ENCODE peak calls at places on chromosomes 13 and 19, in five cellular contexts. F is CD4-positive, alpha-beta T cell; E is stimulated activated CD8-positive, alpha-beta memory T cell treated with anti-CD3 and anti-CD28 coated beads, Interleukin-7, amount 100 ng/mL, for 48 hours; N is NCI-H1436 treated with DMSO at 0.1 percent for 48 hours; B is H9. P is an unnamed sample.

GRCh38 chr13:99208845-99209527 is 8.3 kb downstream of the UBAC2 start:
- DNase-seq in F (no peak), E (no peak), N (no peak), B (no peak), P (no peak)

GRCh38 chr19:1591421-1592022 is 1.1 kb downstream of the MBD3 start:
- DNase-seq in F (no peak), E (no peak), N (no peak), B (no peak), P (no peak)

GRCh38 chr19:43797556-43797955 is 4.7 kb downstream of the LYPD5 start:
- DNase-seq in F (no peak), E (no peak), N (no peak), B (no peak), P (no peak)

GRCh38 chr19:4732680-4733114 is 9.1 kb upstream of the DPP9 start:
- DNase-seq in F (peak; percentile 42), E (peak; percentile 31), N (peak; percentile 46), B (peak; percentile 82), P (peak; percentile 70)

GRCh38 chr19:15144046-15144646 is 36.9 kb downstream of the SYDE1 start:
- DNase-seq in F (no peak), E (no peak), N (no peak), B (no peak), P (no peak)

GRCh38 chr19:42024622-42025111 is 30.6 kb upstream of the ATP1A3 start:
- DNase-seq in F (no peak), E (no peak), N (no peak), B (no peak), P (peak; percentile 66)

GRCh38 chr13:51584731-51585191 is 499 bp downstream of the WDFY2 start:
- DNase-seq in F (peak; percentile 69), E (peak; percentile 40), N (no peak), B (peak; percentile 76), P (peak; percentile 49)

GRCh38 chr13:114174529-114174941 is 4.5 kb upstream of the CFAP97D2 start:
- DNase-seq in F (no peak), E (no peak), N (no peak), B (no peak), P (peak; percentile 57)

GRCh38 chr19:19911150-19911549 is 10.4 kb downstream of the ZNF93 start:
- DNase-seq in F (no peak), E (no peak), N (no peak), B (no peak), P (no peak)

GRCh38 chr13:111514646-111515617 is 194.5 kb downstream of the TEX29 start:
- DNase-seq in F (no peak), E (no peak), N (no peak), B (no peak), P (no peak)

GRCh38 chr13:41370736-41371135 is 59.7 kb downstream of the NAA16 start:
- DNase-seq in F (no peak), E (no peak), N (no peak), B (no peak), P (no peak)

GRCh38 chr13:39913928-39914327 is 258.5 kb downstream of the COG6 start:
- DNase-seq in F (no peak), E (no peak), N (no peak), B (no peak), P (peak; percentile 75)

GRCh38 chr19:47284324-47284899 is 9.7 kb downstream of the INAFM1 start:
- DNase-seq in F (no peak), E (peak; percentile 7), N (peak; percentile 1), B (no peak), P (peak; percentile 80)

GRCh38 chr13:91311491-91311890 is 36.0 kb upstream of the MIR17HG start:
- DNase-seq in F (no peak), E (no peak), N (no peak), B (no peak), P (no peak)

GRCh38 chr13:98730441-98730840 is 22.0 kb downstream of the SLC15A1 start:
- DNase-seq in F (no peak), E (no peak), N (no peak), B (no peak), P (no peak)

GRCh38 chr19:47719047-47719885 is 6.0 kb downstream of the EHD2 start:
- DNase-seq in F (no peak), E (no peak), N (no peak), B (no peak), P (peak; percentile 98)

GRCh38 chr19:17109962-17110598 is 34.5 kb downstream of the MYO9B start:
- DNase-seq in F (no peak), E (no peak), N (no peak), B (no peak), P (no peak)

GRCh38 chr19:3725640-3726310 is 17.6 kb downstream of the TJP3 start:
- DNase-seq in F (no peak), E (no peak), N (no peak), B (peak; percentile 85), P (no peak)

GRCh38 chr19:6056282-6056741 is 54.0 kb downstream of the RFX2 start:
- DNase-seq in F (no peak), E (no peak), N (no peak), B (no peak), P (no peak)

GRCh38 chr19:48836089-48837017 is at the start of gene HSD17B14:
- DNase-seq in F (no peak), E (no peak), N (no peak), B (peak; percentile 95), P (peak; percentile 38)